ENCODE peak calls at places on chromosomes 13 and 19, in seven cellular contexts. X, M, S, Z, Q, J and E are unnamed samples. For H3K9me3 and H3K79me2, the result is how much of the 10 kb centered on the place peaks cover.

GRCh38 chr13:98977568-98978270 is at the start of gene DOCK9:
- DNase-seq in X (no peak), M (peak), S (peak), Z (peak), Q (peak), J (no peak), E (no peak)

GRCh38 chr19:49339364-49340068 is 4.3 kb downstream of the CD37 start:
- DNase-seq in X (peak), M (peak), S (peak), Z (peak), Q (peak), J (no peak), E (peak)

GRCh38 chr13:91361755-91362271 is 14.3 kb downstream of the MIR17HG start:
- DNase-seq in X (no peak), M (no peak), S (no peak), Z (no peak), Q (no peak), J (peak), E (no peak)

GRCh38 chr19:58476498-58477015 is 405 bp downstream of the ZNF446 start:
- DNase-seq in X (peak), M (peak), S (no peak), Z (no peak), Q (no peak), J (no peak), E (no peak)

GRCh38 chr13:75437582-75438318 is 44.2 kb downstream of the TBC1D4 start:
- DNase-seq in X (no peak), M (peak), S (no peak), Z (peak), Q (peak), J (no peak), E (no peak)

GRCh38 chr13:98576215-98576945 is 527 bp downstream of the STK24 start:
- DNase-seq in X (peak), M (peak), S (peak), Z (no peak), Q (peak), J (peak), E (peak)

GRCh38 chr13:105442941-105443340 is 1092.5 kb downstream of the EFNB2 start:
- DNase-seq in X (no peak), M (peak), S (peak), Z (peak), Q (no peak), J (no peak), E (peak)

GRCh38 chr13:51532736-51533197 is 51.5 kb upstream of the WDFY2 start:
- DNase-seq in X (no peak), M (no peak), S (no peak), Z (no peak), Q (no peak), J (no peak), E (no peak)

GRCh38 chr13:101576452-101576851 is 124.0 kb downstream of the ITGBL1 start:
- DNase-seq in X (no peak), M (no peak), S (no peak), Z (peak), Q (no peak), J (no peak), E (peak)

GRCh38 chr19:3443840-3444694 is 36.3 kb downstream of the SMIM24 start:
- DNase-seq in X (peak), M (peak), S (no peak), Z (peak), Q (peak), J (no peak), E (peak)
- H3K27ac ChIP-seq in X (no peak), M (no peak), S (no peak), Z (peak), Q (peak), J (no peak), E (no peak)

GRCh38 chr19:12521996-12522395 is 29.3 kb downstream of the ZNF564 start:
- DNase-seq in X (no peak), M (no peak), S (no peak), Z (no peak), Q (no peak), J (peak), E (no peak)
- H3K9me3 ChIP-seq in X (under half), M (under half), S (half or more), Z (under half), Q (under half), J (half or more), E (under half)

DNA sequence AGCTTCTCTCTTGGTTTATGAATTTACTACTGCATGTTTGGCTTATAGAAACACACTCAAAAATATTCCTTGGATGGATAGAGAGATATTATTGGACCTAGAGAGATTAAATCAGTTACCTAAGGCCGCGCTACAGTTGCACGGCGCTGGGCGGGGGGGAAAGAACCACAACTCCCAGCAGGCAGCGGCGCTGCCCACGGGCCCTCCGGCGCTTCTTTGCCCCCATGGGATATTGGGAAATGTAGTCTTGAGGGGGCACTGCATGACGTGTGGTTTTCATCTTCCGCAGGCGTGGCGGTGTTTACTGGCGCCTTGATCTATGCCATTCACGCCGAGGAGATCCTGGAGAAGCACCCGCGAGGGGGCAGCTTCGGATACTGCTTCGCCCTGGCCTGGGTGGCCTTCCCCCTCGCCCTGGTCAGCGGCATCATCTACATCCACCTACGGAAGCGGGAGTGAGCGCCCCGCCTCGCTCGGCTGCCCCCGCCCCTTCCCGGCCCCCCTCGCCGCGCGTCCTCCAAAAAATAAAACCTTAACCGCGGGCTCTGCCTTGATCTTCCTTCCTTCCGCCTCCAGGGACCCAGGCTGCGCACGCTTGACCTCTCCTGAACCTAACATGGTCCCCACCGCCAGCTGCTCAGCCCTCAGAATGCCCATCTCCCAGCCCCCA is 4.8 kb downstream of the EMP3 start:
- DNase-seq in X (peak), M (no peak), S (peak), Z (no peak), Q (peak), J (peak), E (peak)
- H3K79me2 ChIP-seq in X (under half), M (under half), S (under half), Z (under half), Q (under half), J (under half), E (under half)

DNA sequence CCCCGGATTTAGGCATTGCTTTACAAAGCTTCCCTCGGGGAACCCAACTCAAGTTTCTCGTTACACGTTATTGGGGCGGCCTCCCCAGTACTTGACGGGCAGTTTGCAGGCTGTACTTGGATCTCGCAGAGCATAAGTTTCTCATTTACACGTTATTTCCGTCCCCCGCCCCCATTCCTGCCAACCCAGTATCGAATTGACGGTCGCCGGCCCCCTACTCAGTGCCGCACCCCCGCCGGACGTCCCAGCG is 525 bp downstream of the SMG9 start:
- DNase-seq in X (no peak), M (no peak), S (no peak), Z (no peak), Q (no peak), J (no peak), E (peak)
- H3K27ac ChIP-seq in X (peak), M (peak), S (peak), Z (peak), Q (no peak), J (peak), E (peak)